ENCODE peak calls at places on chromosome 5, in four cellular contexts. R, C, I and O are unnamed samples.

GRCh38 chr5:76479973-76480667 is 77.0 kb downstream of the IQGAP2 start:
- DNase-seq in I (no peak), R (no peak), C (no peak), O (no peak)

GRCh38 chr5:159741829-159742228 is 174.5 kb upstream of the ADRA1B start:
- DNase-seq in R (no peak), I (no peak), C (no peak), O (no peak)

GRCh38 chr5:13653709-13654108 is 290.8 kb downstream of the DNAH5 start:
- DNase-seq in R (no peak), C (no peak), I (no peak), O (no peak)

GRCh38 chr5:76521240-76521758 is 101.9 kb downstream of the F2RL2 start:
- DNase-seq in C (no peak), I (peak), R (peak), O (no peak)

GRCh38 chr5:143717400-143717799 is 94.6 kb upstream of the HMHB1 start:
- DNase-seq in C (no peak), R (peak), I (no peak), O (no peak)

GRCh38 chr5:138354926-138355378 is 2.5 kb downstream of the KDM3B start:
- DNase-seq in R (peak), I (no peak), C (peak), O (peak)

GRCh38 chr5:151601376-151601775 is 10.2 kb upstream of the FAT2 start:
- DNase-seq in C (no peak), R (no peak), I (no peak), O (no peak)

GRCh38 chr5:32506251-32506661 is 61.7 kb upstream of the ZFR start:
- DNase-seq in I (no peak), R (peak), C (no peak), O (no peak)

GRCh38 chr5:172530835-172531703 is 76.7 kb upstream of the SH3PXD2B start:
- DNase-seq in C (no peak), R (no peak), I (no peak), O (no peak)

GRCh38 chr5:136192526-136193395 is at the start of gene SMIM32:
- DNase-seq in I (no peak), C (no peak), R (peak), O (no peak)

GRCh38 chr5:400282-401215 is 42.4 kb upstream of the EXOC3 start:
- DNase-seq in I (no peak), R (no peak), C (no peak), O (no peak)

GRCh38 chr5:126066795-126067321 is 356.4 kb upstream of the GRAMD2B start:
- DNase-seq in I (no peak), C (no peak), R (peak), O (no peak)

GRCh38 chr5:177447611-177448243 is 1.1 kb downstream of the PRR7 start:
- DNase-seq in I (no peak), R (peak), C (no peak), O (no peak)

GRCh38 chr5:39995990-39996389 is 571.2 kb upstream of the DAB2 start:
- DNase-seq in R (no peak), I (no peak), C (no peak), O (no peak)

GRCh38 chr5:122756263-122756911 is 18.5 kb upstream of the SNX2 start:
- DNase-seq in R (peak), C (no peak), I (peak), O (no peak)

GRCh38 chr5:90985341-90985740 is 397.8 kb downstream of the ARRDC3 start:
- DNase-seq in C (no peak), I (no peak), R (no peak), O (no peak)

GRCh38 chr5:181160-181559 is 10.1 kb upstream of the LRRC14B start:
- DNase-seq in C (no peak), I (no peak), R (no peak), O (no peak)

GRCh38 chr5:61275841-61276240 is 56.2 kb upstream of the ZSWIM6 start:
- DNase-seq in I (no peak), C (no peak), R (peak), O (no peak)

GRCh38 chr5:157107508-157107907 is 1.3 kb downstream of the HAVCR2 start:
- DNase-seq in I (no peak), R (no peak), C (no peak), O (no peak)

GRCh38 chr5:39283231-39283818 is 64.0 kb upstream of the FYB1 start:
- DNase-seq in C (peak), I (no peak), R (peak), O (peak)

GRCh38 chr5:173315495-173316352 is 12.5 kb downstream of the STC2 start:
- DNase-seq in R (peak), I (no peak), C (no peak), O (no peak)

GRCh38 chr5:174567506-174568141 is 156.8 kb upstream of the MSX2 start:
- DNase-seq in R (no peak), I (no peak), C (no peak), O (no peak)

GRCh38 chr5:110872200-110872599 is 133.4 kb downstream of the SLC25A46 start:
- DNase-seq in C (no peak), R (no peak), I (no peak), O (no peak)

GRCh38 chr5:179140293-179140692 is 80.1 kb downstream of the ZNF354C start:
- DNase-seq in I (no peak), R (no peak), C (no peak), O (no peak)

GRCh38 chr5:173806270-173807035 is 81.7 kb upstream of the CPEB4 start:
- DNase-seq in C (no peak), I (no peak), R (no peak), O (no peak)

GRCh38 chr5:72596956-72597355 is 89.7 kb upstream of the ZNF366 start:
- DNase-seq in C (no peak), R (peak), I (no peak), O (no peak)

GRCh38 chr5:168681556-168682183 is 102.5 kb upstream of the PANK3 start:
- DNase-seq in I (no peak), R (peak), C (no peak), O (no peak)

GRCh38 chr5:43041669-43042175 is 1.6 kb upstream of the ANXA2R start:
- DNase-seq in C (peak), I (no peak), R (peak), O (peak)

GRCh38 chr5:176630681-176631222 is 277 bp downstream of the EIF4E1B start:
- DNase-seq in I (no peak), C (no peak), R (no peak), O (no peak)

GRCh38 chr5:168978015-168978414 is 322.9 kb downstream of the SLIT3 start:
- DNase-seq in R (peak), I (no peak), C (no peak), O (no peak)